ENCODE peak calls at places on chromosome 14, in four cellular contexts. D is T-helper 1 cell, M is NCI-H1694, O is A172. P is an unnamed sample.
A peak's percentile ranks its signal among the peaks of the same experiment; 100 is the strongest.

GRCh38 chr14:37969511-37969979 is 238.2 kb upstream of the SSTR1 start:
- DNase-seq in M (no peak), O (no peak), D (no peak), P (no peak)

GRCh38 chr14:90419200-90419599 is 22.4 kb downstream of the CALM1 start:
- DNase-seq in M (no peak), D (no peak), O (peak; percentile 99), P (no peak)

GRCh38 chr14:52641745-52642144 is 53.6 kb downstream of the ERO1A start:
- DNase-seq in M (no peak), O (no peak), D (no peak), P (no peak)

GRCh38 chr14:91879196-91879595 is 11.9 kb upstream of the TC2N start:
- DNase-seq in M (no peak), O (no peak), D (no peak), P (no peak)

GRCh38 chr14:104115691-104116543 is 22.5 kb upstream of the KIF26A start:
- DNase-seq in M (no peak), O (no peak), D (no peak), P (no peak)

GRCh38 chr14:89451229-89451628 is 34.2 kb upstream of the FOXN3 start:
- DNase-seq in O (no peak), M (no peak), D (no peak), P (no peak)

GRCh38 chr14:72495668-72496067 is 398.2 kb downstream of the DPF3 start:
- DNase-seq in D (no peak), M (no peak), O (no peak), P (no peak)

GRCh38 chr14:64953310-64953654 is 10.7 kb upstream of the GPX2 start:
- DNase-seq in O (no peak), M (no peak), D (no peak), P (no peak)

P was measured in NCI-H2107.